ENCODE peak calls at places on chromosome 21, in six cellular contexts. Z is NCI-H1048; U is Panc1; F is stimulated activated CD8-positive, alpha-beta memory T cell treated with anti-CD3 and anti-CD28 coated beads, Interleukin-4, amount 100 ng/mL, for 1 hour; A is Caco-2; R is HS-5. B is an unnamed sample.

GRCh38 chr21:32249551-32250280 is 29.1 kb downstream of the MIS18A start:
- DNase-seq in Z (no peak), R (no peak), F (no peak), U (no peak), A (no peak), B (no peak)

GRCh38 chr21:45592626-45593134 is 50.4 kb upstream of the SLC19A1 start:
- DNase-seq in F (no peak), R (no peak), A (peak), U (no peak), Z (no peak), B (no peak)

GRCh38 chr21:37225440-37225839 is 41.7 kb downstream of the VPS26C start:
- DNase-seq in F (no peak), U (no peak), A (no peak), Z (no peak), R (no peak), B (no peak)

GRCh38 chr21:44534688-44535087 is 5.3 kb downstream of the KRTAP10-1 start:
- DNase-seq in A (no peak), Z (no peak), F (no peak), U (no peak), R (no peak), B (no peak)

GRCh38 chr21:16124397-16125130 is 394.8 kb downstream of the USP25 start:
- DNase-seq in A (no peak), U (no peak), Z (no peak), R (peak), F (no peak), B (no peak)

GRCh38 chr21:41958886-41959563 is 5.2 kb upstream of the C2CD2 start:
- DNase-seq in A (no peak), Z (no peak), F (no peak), R (no peak), U (no peak), B (no peak)

GRCh38 chr21:46622226-46622625 is 13.2 kb upstream of the PRMT2 start:
- DNase-seq in F (no peak), U (no peak), R (no peak), Z (peak), A (no peak), B (no peak)

GRCh38 chr21:42306366-42307035 is 8.7 kb downstream of the TFF3 start:
- DNase-seq in U (no peak), F (no peak), Z (no peak), R (no peak), A (peak), B (no peak)

GRCh38 chr21:15749045-15749867 is 19.5 kb downstream of the USP25 start:
- DNase-seq in A (no peak), F (no peak), U (no peak), R (no peak), Z (no peak), B (no peak)

GRCh38 chr21:27250386-27250785 is 283.5 kb upstream of the ADAMTS5 start:
- DNase-seq in R (no peak), U (no peak), Z (no peak), A (no peak), F (no peak), B (no peak)

GRCh38 chr21:44013380-44014088 is 1.4 kb downstream of the TRAPPC10 start:
- DNase-seq in U (no peak), Z (no peak), R (no peak), F (no peak), A (no peak), B (no peak)

GRCh38 chr21:45001134-45002095 is 61.6 kb downstream of the SLX9 start:
- DNase-seq in R (peak), A (no peak), U (peak), Z (no peak), F (no peak), B (no peak)

GRCh38 chr21:45829566-45830147 is 151.9 kb upstream of the COL6A1 start:
- DNase-seq in R (no peak), Z (no peak), A (no peak), F (no peak), U (no peak), B (no peak)

GRCh38 chr21:35924714-35925301 is 135.5 kb downstream of the SETD4 start:
- DNase-seq in Z (no peak), U (no peak), R (peak), A (no peak), F (no peak), B (no peak)

GRCh38 chr21:21019681-21020080 is 21.5 kb downstream of the NCAM2 start:
- DNase-seq in R (no peak), U (no peak), F (no peak), Z (no peak), A (no peak), B (no peak)

GRCh38 chr21:43195131-43196021 is 26.6 kb downstream of the CRYAA start:
- DNase-seq in Z (no peak), F (no peak), A (peak), U (no peak), R (no peak), B (no peak)

GRCh38 chr21:14535702-14536101 is 10.4 kb downstream of the SAMSN1 start:
- DNase-seq in R (no peak), U (no peak), F (no peak), Z (no peak), A (no peak), B (no peak)

GRCh38 chr21:38914531-38915385 is 109.0 kb downstream of the ETS2 start:
- DNase-seq in Z (no peak), F (no peak), A (peak), U (no peak), R (no peak), B (no peak)

GRCh38 chr21:44364151-44365053 is 11.0 kb downstream of the TRPM2 start:
- DNase-seq in Z (no peak), U (no peak), F (no peak), A (no peak), R (no peak), B (no peak)

GRCh38 chr21:43921602-43921978 is 56.6 kb downstream of the AGPAT3 start:
- DNase-seq in R (no peak), F (no peak), Z (no peak), A (no peak), U (no peak), B (no peak)

GRCh38 chr21:14918542-14918941 is 146.3 kb downstream of the NRIP1 start:
- DNase-seq in Z (no peak), F (no peak), U (no peak), R (no peak), A (no peak), B (no peak)

GRCh38 chr21:42833439-42833815 is 45.9 kb downstream of the WDR4 start:
- DNase-seq in U (no peak), Z (no peak), F (no peak), A (peak), R (no peak), B (no peak)

GRCh38 chr21:36427502-36427901 is 42.3 kb downstream of the CHAF1B start:
- DNase-seq in F (no peak), U (no peak), Z (no peak), R (no peak), A (no peak), B (no peak)